ENCODE peak calls at places on chromosomes 2 and 18, in eight cellular contexts. One of them, this sample, is unnamed.
A peak's percentile ranks its signal among the peaks of the same experiment; 100 is the strongest.

GRCh38 chr18:31427010-31427409 is 20.5 kb upstream of the DSG3 start:
- DNase-seq in IMR-90: no peak
- DNase-seq in neuronal stem cell: no peak
- DNase-seq in right atrium auricular region: no peak
- DNase-seq in endodermal cell: no peak
- DNase-seq in astrocyte: no peak
- DNase-seq in GM23248: no peak
- DNase-seq in ovary: no peak
- DNase-seq in this sample: no peak

GRCh38 chr18:29605365-29605764 is 1428.4 kb upstream of the CDH2 start:
- DNase-seq in IMR-90: no peak
- DNase-seq in neuronal stem cell: no peak
- DNase-seq in right atrium auricular region: no peak
- DNase-seq in endodermal cell: no peak
- DNase-seq in astrocyte: no peak
- DNase-seq in GM23248: no peak
- DNase-seq in ovary: no peak
- DNase-seq in this sample: no peak

GRCh38 chr18:13289501-13290205 is 71.1 kb downstream of the LDLRAD4 start:
- DNase-seq in IMR-90: no peak
- DNase-seq in neuronal stem cell: no peak
- DNase-seq in right atrium auricular region: no peak
- DNase-seq in endodermal cell: no peak
- DNase-seq in astrocyte: peak; percentile 23
- DNase-seq in GM23248: peak; percentile 8
- DNase-seq in ovary: no peak
- DNase-seq in this sample: no peak

GRCh38 chr18:77073336-77074093 is 59.1 kb downstream of the MBP start:
- DNase-seq in IMR-90: no peak
- DNase-seq in neuronal stem cell: no peak
- DNase-seq in right atrium auricular region: no peak
- DNase-seq in endodermal cell: no peak
- DNase-seq in astrocyte: no peak
- DNase-seq in GM23248: no peak
- DNase-seq in ovary: no peak
- DNase-seq in this sample: no peak

GRCh38 chr2:30664761-30665358 is 142.4 kb downstream of the CAPN13 start:
- DNase-seq in IMR-90: peak; percentile 97
- DNase-seq in neuronal stem cell: no peak
- DNase-seq in right atrium auricular region: peak; percentile 32
- DNase-seq in endodermal cell: peak; percentile 41
- DNase-seq in astrocyte: peak; percentile 95
- DNase-seq in GM23248: peak; percentile 97
- DNase-seq in ovary: no peak
- DNase-seq in this sample: peak; percentile 96

GRCh38 chr2:129762386-129763189 is 216.9 kb upstream of the RAB6C start:
- DNase-seq in IMR-90: no peak
- DNase-seq in neuronal stem cell: no peak
- DNase-seq in right atrium auricular region: peak; percentile 34
- DNase-seq in endodermal cell: peak; percentile 26
- DNase-seq in astrocyte: no peak
- DNase-seq in GM23248: no peak
- DNase-seq in ovary: no peak
- DNase-seq in this sample: no peak

GRCh38 chr2:173184031-173185004 is 108.7 kb downstream of the MAP3K20 start:
- DNase-seq in IMR-90: peak; percentile 100
- DNase-seq in neuronal stem cell: no peak
- DNase-seq in right atrium auricular region: peak; percentile 70
- DNase-seq in endodermal cell: peak; percentile 84
- DNase-seq in astrocyte: peak; percentile 99
- DNase-seq in GM23248: peak; percentile 99
- DNase-seq in ovary: no peak
- DNase-seq in this sample: peak; percentile 92

GRCh38 chr2:236862961-236863728 is 222.5 kb upstream of the COPS8 start:
- DNase-seq in IMR-90: peak; percentile 82
- DNase-seq in neuronal stem cell: no peak
- DNase-seq in right atrium auricular region: peak; percentile 32
- DNase-seq in endodermal cell: no peak
- DNase-seq in astrocyte: peak; percentile 83
- DNase-seq in GM23248: peak; percentile 97
- DNase-seq in ovary: no peak
- DNase-seq in this sample: peak; percentile 82

GRCh38 chr2:108933691-108934117 is 55.3 kb downstream of the EDAR start:
- DNase-seq in IMR-90: no peak
- DNase-seq in neuronal stem cell: no peak
- DNase-seq in right atrium auricular region: no peak
- DNase-seq in endodermal cell: no peak
- DNase-seq in astrocyte: no peak
- DNase-seq in GM23248: no peak
- DNase-seq in ovary: no peak
- DNase-seq in this sample: no peak

GRCh38 chr2:42049411-42050349 is 1.9 kb downstream of the PKDCC start:
- DNase-seq in IMR-90: no peak
- DNase-seq in neuronal stem cell: no peak
- DNase-seq in right atrium auricular region: no peak
- DNase-seq in endodermal cell: no peak
- DNase-seq in astrocyte: no peak
- DNase-seq in GM23248: peak; percentile 51
- DNase-seq in ovary: no peak
- DNase-seq in this sample: peak; percentile 21

GRCh38 chr2:53028746-53029423 is 738.7 kb upstream of the CHAC2 start:
- DNase-seq in IMR-90: no peak
- DNase-seq in neuronal stem cell: no peak
- DNase-seq in right atrium auricular region: no peak
- DNase-seq in endodermal cell: no peak
- DNase-seq in astrocyte: no peak
- DNase-seq in GM23248: no peak
- DNase-seq in ovary: no peak
- DNase-seq in this sample: no peak

GRCh38 chr2:67322361-67323001 is 74.7 kb upstream of the ETAA1 start:
- DNase-seq in IMR-90: peak; percentile 76
- DNase-seq in neuronal stem cell: peak; percentile 40
- DNase-seq in right atrium auricular region: no peak
- DNase-seq in endodermal cell: peak; percentile 81
- DNase-seq in astrocyte: peak; percentile 44
- DNase-seq in GM23248: peak; percentile 54
- DNase-seq in ovary: no peak
- DNase-seq in this sample: peak; percentile 58

GRCh38 chr2:20398956-20399567 is 47.8 kb upstream of the RHOB start:
- DNase-seq in IMR-90: peak; percentile 68
- DNase-seq in neuronal stem cell: no peak
- DNase-seq in right atrium auricular region: peak; percentile 43
- DNase-seq in endodermal cell: no peak
- DNase-seq in astrocyte: no peak
- DNase-seq in GM23248: peak; percentile 66
- DNase-seq in ovary: no peak
- DNase-seq in this sample: no peak

GRCh38 chr2:227805578-227805977 is 8.1 kb upstream of the CCL20 start:
- DNase-seq in IMR-90: no peak
- DNase-seq in neuronal stem cell: no peak
- DNase-seq in right atrium auricular region: no peak
- DNase-seq in endodermal cell: no peak
- DNase-seq in astrocyte: peak; percentile 14
- DNase-seq in GM23248: no peak
- DNase-seq in ovary: no peak
- DNase-seq in this sample: no peak

GRCh38 chr2:43391877-43392214 is 165.4 kb upstream of the ZFP36L2 start:
- DNase-seq in IMR-90: peak; percentile 64
- DNase-seq in neuronal stem cell: no peak
- DNase-seq in right atrium auricular region: no peak
- DNase-seq in endodermal cell: no peak
- DNase-seq in astrocyte: peak; percentile 52
- DNase-seq in GM23248: peak; percentile 56
- DNase-seq in ovary: no peak
- DNase-seq in this sample: no peak

GRCh38 chr18:52903858-52904257 is 563.9 kb downstream of the DCC start:
- DNase-seq in IMR-90: no peak
- DNase-seq in neuronal stem cell: peak; percentile 45
- DNase-seq in right atrium auricular region: no peak
- DNase-seq in endodermal cell: peak; percentile 87
- DNase-seq in astrocyte: no peak
- DNase-seq in GM23248: peak; percentile 2
- DNase-seq in ovary: no peak
- DNase-seq in this sample: no peak

GRCh38 chr2:222313816-222314215 is 15.0 kb upstream of the PAX3 start:
- DNase-seq in IMR-90: no peak
- DNase-seq in neuronal stem cell: no peak
- DNase-seq in right atrium auricular region: no peak
- DNase-seq in endodermal cell: no peak
- DNase-seq in astrocyte: no peak
- DNase-seq in GM23248: no peak
- DNase-seq in ovary: no peak
- DNase-seq in this sample: no peak
- H3K27me3 ChIP-seq in IMR-90: peaks cover 61% of the 10 kb centered on the region
- H3K27me3 ChIP-seq in neuronal stem cell: peaks cover 71% of the 10 kb centered on the region
- H3K27me3 ChIP-seq in right atrium auricular region: peaks cover 36% of the 10 kb centered on the region
- H3K27me3 ChIP-seq in endodermal cell: peaks cover 99% of the 10 kb centered on the region
- H3K27me3 ChIP-seq in astrocyte: peaks cover 89% of the 10 kb centered on the region
- H3K27me3 ChIP-seq in GM23248: peaks cover 98% of the 10 kb centered on the region
- H3K27me3 ChIP-seq in ovary: no peaks in the 10 kb centered on the region
- H3K27me3 ChIP-seq in this sample: peaks cover 60% of the 10 kb centered on the region

GRCh38 chr2:7916670-7917069 is 765.2 kb upstream of the ID2 start:
- DNase-seq in IMR-90: no peak
- DNase-seq in neuronal stem cell: no peak
- DNase-seq in right atrium auricular region: no peak
- DNase-seq in endodermal cell: no peak
- DNase-seq in astrocyte: no peak
- DNase-seq in GM23248: no peak
- DNase-seq in ovary: no peak
- DNase-seq in this sample: no peak

GRCh38 chr2:7913956-7914355 is 767.9 kb upstream of the ID2 start:
- DNase-seq in IMR-90: no peak
- DNase-seq in neuronal stem cell: no peak
- DNase-seq in right atrium auricular region: no peak
- DNase-seq in endodermal cell: no peak
- DNase-seq in astrocyte: no peak
- DNase-seq in GM23248: no peak
- DNase-seq in ovary: no peak
- DNase-seq in this sample: no peak

GRCh38 chr2:7915302-7916200 is 766.3 kb upstream of the ID2 start:
- DNase-seq in IMR-90: peak; percentile 9
- DNase-seq in neuronal stem cell: no peak
- DNase-seq in right atrium auricular region: no peak
- DNase-seq in endodermal cell: no peak
- DNase-seq in astrocyte: no peak
- DNase-seq in GM23248: peak; percentile 50
- DNase-seq in ovary: no peak
- DNase-seq in this sample: no peak

GRCh38 chr2:7924033-7924762 is 757.7 kb upstream of the ID2 start:
- DNase-seq in IMR-90: no peak
- DNase-seq in neuronal stem cell: no peak
- DNase-seq in right atrium auricular region: no peak
- DNase-seq in endodermal cell: no peak
- DNase-seq in astrocyte: no peak
- DNase-seq in GM23248: no peak
- DNase-seq in ovary: no peak
- DNase-seq in this sample: no peak

DNA sequence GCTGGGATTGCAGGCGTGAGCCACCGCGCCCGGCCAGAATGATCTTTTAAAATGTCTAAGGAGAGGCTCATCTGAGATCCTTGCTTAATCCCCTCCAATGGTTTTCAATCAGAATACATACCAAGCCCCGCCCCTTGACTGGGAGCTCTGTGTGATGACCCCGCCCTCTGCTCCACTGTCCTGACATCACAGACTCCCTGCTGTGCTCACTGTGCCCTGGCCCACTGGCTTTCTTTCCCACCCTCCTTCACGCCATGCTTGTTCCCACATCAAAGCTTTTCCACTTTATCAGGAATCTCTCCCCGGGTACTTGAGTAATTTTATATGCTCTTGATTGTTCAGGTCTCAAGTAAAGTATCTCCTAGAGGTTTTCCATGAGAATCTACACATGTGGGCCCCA is 762.3 kb upstream of the ID2 start:
- DNase-seq in IMR-90: no peak
- DNase-seq in neuronal stem cell: no peak
- DNase-seq in right atrium auricular region: no peak
- DNase-seq in endodermal cell: no peak
- DNase-seq in astrocyte: no peak
- DNase-seq in GM23248: no peak
- DNase-seq in ovary: no peak
- DNase-seq in this sample: no peak
- H3K4me1 ChIP-seq in IMR-90: no peaks in the 10 kb centered on the region
- H3K4me1 ChIP-seq in neuronal stem cell: no peaks in the 10 kb centered on the region
- H3K4me1 ChIP-seq in right atrium auricular region: no peaks in the 10 kb centered on the region
- H3K4me1 ChIP-seq in endodermal cell: no peaks in the 10 kb centered on the region
- H3K4me1 ChIP-seq in astrocyte: no peaks in the 10 kb centered on the region
- H3K4me1 ChIP-seq in GM23248: no peaks in the 10 kb centered on the region
- H3K4me1 ChIP-seq in ovary: no peaks in the 10 kb centered on the region
- H3K4me1 ChIP-seq in this sample: no peaks in the 10 kb centered on the region

DNA sequence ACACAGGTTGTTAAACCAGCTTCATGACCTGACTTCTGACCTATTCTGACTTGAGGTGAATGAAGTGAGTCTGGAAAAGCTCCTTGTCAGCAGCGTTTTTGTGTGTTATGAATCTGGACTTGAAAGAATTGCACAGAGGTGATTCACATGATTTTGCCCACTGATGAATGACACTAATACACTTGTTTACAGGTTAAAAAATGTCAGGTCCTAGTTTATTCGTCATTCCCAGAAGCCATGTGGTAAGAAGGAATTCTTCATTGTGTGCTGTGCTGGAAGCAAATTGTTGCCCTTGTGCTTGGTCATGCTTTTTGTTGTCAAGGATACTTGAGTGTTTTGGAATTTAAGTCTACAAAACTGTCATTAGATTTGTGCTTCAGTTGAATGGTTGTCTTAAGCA is 15.5 kb downstream of the SEC11C start:
- DNase-seq in IMR-90: peak; percentile 95
- DNase-seq in neuronal stem cell: no peak
- DNase-seq in right atrium auricular region: no peak
- DNase-seq in endodermal cell: no peak
- DNase-seq in astrocyte: peak; percentile 97
- DNase-seq in GM23248: peak; percentile 79
- DNase-seq in ovary: no peak
- DNase-seq in this sample: peak; percentile 56
- H3K36me3 ChIP-seq in IMR-90: no peaks in the 10 kb centered on the region
- H3K36me3 ChIP-seq in neuronal stem cell: peaks cover 3% of the 10 kb centered on the region
- H3K36me3 ChIP-seq in right atrium auricular region: peaks cover 50% of the 10 kb centered on the region
- H3K36me3 ChIP-seq in endodermal cell: peaks cover 53% of the 10 kb centered on the region
- H3K36me3 ChIP-seq in astrocyte: peaks cover 3% of the 10 kb centered on the region
- H3K36me3 ChIP-seq in GM23248: no peaks in the 10 kb centered on the region
- H3K36me3 ChIP-seq in ovary: no peaks in the 10 kb centered on the region
- H3K36me3 ChIP-seq in this sample: no peaks in the 10 kb centered on the region

DNA sequence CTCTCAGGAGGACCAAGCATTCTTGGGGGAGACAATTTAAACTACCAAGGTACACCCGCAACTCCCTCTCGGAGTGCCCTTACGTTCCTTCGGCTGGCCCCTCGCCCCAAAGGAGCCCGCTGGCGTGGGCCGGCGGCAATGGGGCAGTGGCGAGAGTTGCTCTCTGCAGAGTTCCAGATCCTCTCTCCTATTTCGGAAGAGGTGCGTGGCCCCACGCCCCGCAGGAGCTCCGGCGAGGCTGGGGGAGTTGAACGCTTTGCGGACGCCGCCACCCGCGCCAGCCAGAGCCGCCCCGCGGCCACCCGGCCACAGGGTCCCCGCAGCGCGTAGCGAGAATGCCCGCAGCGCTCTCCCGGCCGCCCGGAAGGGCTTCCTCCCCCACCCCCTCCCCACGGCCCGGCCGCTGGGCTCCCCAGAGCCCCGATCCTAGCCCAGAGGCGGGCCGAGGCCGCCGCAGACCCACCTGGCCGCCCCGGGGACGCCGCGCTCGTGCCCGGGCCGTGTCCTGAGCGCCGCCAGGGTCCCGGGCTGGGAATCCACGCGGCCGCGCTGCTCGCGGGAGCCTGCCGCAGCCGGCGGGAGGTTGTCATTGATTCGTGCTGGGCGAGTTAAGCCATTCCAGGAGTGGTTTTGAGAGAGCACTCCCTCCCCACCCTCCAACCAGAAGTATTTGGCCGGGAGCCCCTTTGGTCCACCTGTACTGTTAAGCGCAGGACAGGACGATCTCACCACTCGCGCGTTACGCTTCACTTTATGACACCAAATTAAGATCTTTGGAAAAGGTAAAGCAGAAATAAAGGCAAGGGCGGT is 206.3 kb upstream of the SMAD2 start:
- DNase-seq in IMR-90: no peak
- DNase-seq in neuronal stem cell: no peak
- DNase-seq in right atrium auricular region: no peak
- DNase-seq in endodermal cell: peak; percentile 68
- DNase-seq in astrocyte: no peak
- DNase-seq in GM23248: peak; percentile 16
- DNase-seq in ovary: peak; percentile 49
- DNase-seq in this sample: no peak
- H3K27me3 ChIP-seq in IMR-90: peaks cover 53% of the 10 kb centered on the region
- H3K27me3 ChIP-seq in neuronal stem cell: peaks cover 49% of the 10 kb centered on the region
- H3K27me3 ChIP-seq in right atrium auricular region: no peaks in the 10 kb centered on the region
- H3K27me3 ChIP-seq in endodermal cell: peaks cover 71% of the 10 kb centered on the region
- H3K27me3 ChIP-seq in astrocyte: peaks cover 54% of the 10 kb centered on the region
- H3K27me3 ChIP-seq in GM23248: peaks cover 67% of the 10 kb centered on the region
- H3K27me3 ChIP-seq in ovary: no peaks in the 10 kb centered on the region
- H3K27me3 ChIP-seq in this sample: peaks cover 74% of the 10 kb centered on the region

This sample was measured in SJSA1.